ENCODE peak calls at places on chromosomes 7 and 10, in five cellular contexts. One of them, this sample, is unnamed.

GRCh38 chr7:4561775-4562174 is 120.3 kb upstream of the FOXK1 start:
- DNase-seq in neuronal stem cell: peak
- DNase-seq in mesenchymal stem cell: no peak
- DNase-seq in H9: peak
- DNase-seq in trophoblast cell: no peak
- DNase-seq in this sample: no peak

GRCh38 chr10:14124951-14125350 is 205.8 kb downstream of the FRMD4A start:
- DNase-seq in neuronal stem cell: no peak
- DNase-seq in mesenchymal stem cell: peak
- DNase-seq in H9: no peak
- DNase-seq in trophoblast cell: peak
- DNase-seq in this sample: no peak

GRCh38 chr10:30827531-30828120 is 198.1 kb upstream of the LYZL2 start:
- DNase-seq in neuronal stem cell: no peak
- DNase-seq in mesenchymal stem cell: peak
- DNase-seq in H9: no peak
- DNase-seq in trophoblast cell: no peak
- DNase-seq in this sample: no peak

GRCh38 chr10:126250527-126251310 is 137.6 kb downstream of the ADAM12 start:
- DNase-seq in neuronal stem cell: no peak
- DNase-seq in mesenchymal stem cell: peak
- DNase-seq in H9: no peak
- DNase-seq in trophoblast cell: no peak
- DNase-seq in this sample: no peak

GRCh38 chr10:132296671-132297443 is 10.9 kb downstream of the STK32C start:
- DNase-seq in neuronal stem cell: no peak
- DNase-seq in mesenchymal stem cell: no peak
- DNase-seq in H9: peak
- DNase-seq in trophoblast cell: no peak
- DNase-seq in this sample: no peak

GRCh38 chr7:28488061-28488791 is 75.9 kb downstream of the CREB5 start:
- DNase-seq in neuronal stem cell: no peak
- DNase-seq in mesenchymal stem cell: no peak
- DNase-seq in H9: no peak
- DNase-seq in trophoblast cell: no peak
- DNase-seq in this sample: no peak

GRCh38 chr10:104435822-104436221 is 82.2 kb downstream of the CFAP58 start:
- DNase-seq in neuronal stem cell: no peak
- DNase-seq in mesenchymal stem cell: no peak
- DNase-seq in H9: no peak
- DNase-seq in trophoblast cell: peak
- DNase-seq in this sample: no peak

GRCh38 chr10:1358860-1359598 is 302.8 kb downstream of the WDR37 start:
- DNase-seq in neuronal stem cell: no peak
- DNase-seq in mesenchymal stem cell: no peak
- DNase-seq in H9: no peak
- DNase-seq in trophoblast cell: peak
- DNase-seq in this sample: no peak

GRCh38 chr10:93580824-93581223 is 14.4 kb downstream of the FFAR4 start:
- DNase-seq in neuronal stem cell: peak
- DNase-seq in mesenchymal stem cell: peak
- DNase-seq in H9: peak
- DNase-seq in trophoblast cell: no peak
- DNase-seq in this sample: no peak

GRCh38 chr7:11737723-11738122 is 94.3 kb downstream of the THSD7A start:
- DNase-seq in neuronal stem cell: no peak
- DNase-seq in mesenchymal stem cell: no peak
- DNase-seq in H9: no peak
- DNase-seq in trophoblast cell: no peak
- DNase-seq in this sample: no peak

GRCh38 chr10:89684604-89685003 is 16.8 kb upstream of the KIF20B start:
- DNase-seq in neuronal stem cell: no peak
- DNase-seq in mesenchymal stem cell: peak
- DNase-seq in H9: no peak
- DNase-seq in trophoblast cell: peak
- DNase-seq in this sample: no peak

GRCh38 chr10:117442521-117442920 is 67.3 kb upstream of the PDZD8 start:
- DNase-seq in neuronal stem cell: no peak
- DNase-seq in mesenchymal stem cell: no peak
- DNase-seq in H9: peak
- DNase-seq in trophoblast cell: no peak
- DNase-seq in this sample: no peak

GRCh38 chr7:149826344-149827088 is 11.7 kb upstream of the ZNF862 start:
- DNase-seq in neuronal stem cell: no peak
- DNase-seq in mesenchymal stem cell: no peak
- DNase-seq in H9: no peak
- DNase-seq in trophoblast cell: no peak
- DNase-seq in this sample: no peak

GRCh38 chr10:69270990-69271389 is 7.3 kb upstream of the HK1 start:
- DNase-seq in neuronal stem cell: no peak
- DNase-seq in mesenchymal stem cell: no peak
- DNase-seq in H9: no peak
- DNase-seq in trophoblast cell: no peak
- DNase-seq in this sample: no peak

GRCh38 chr7:127978421-127978820 is 52.8 kb downstream of the LRRC4 start:
- DNase-seq in neuronal stem cell: no peak
- DNase-seq in mesenchymal stem cell: no peak
- DNase-seq in H9: no peak
- DNase-seq in trophoblast cell: peak
- DNase-seq in this sample: no peak

GRCh38 chr10:79098596-79099015 is 29.8 kb downstream of the ZMIZ1 start:
- DNase-seq in neuronal stem cell: no peak
- DNase-seq in mesenchymal stem cell: no peak
- DNase-seq in H9: no peak
- DNase-seq in trophoblast cell: no peak
- DNase-seq in this sample: no peak

GRCh38 chr7:33076737-33077136 is 14.2 kb upstream of the NT5C3A start:
- DNase-seq in neuronal stem cell: no peak
- DNase-seq in mesenchymal stem cell: no peak
- DNase-seq in H9: no peak
- DNase-seq in trophoblast cell: no peak
- DNase-seq in this sample: no peak

GRCh38 chr10:106189254-106189653 is 975.3 kb downstream of the SORCS1 start:
- DNase-seq in neuronal stem cell: peak
- DNase-seq in mesenchymal stem cell: peak
- DNase-seq in H9: peak
- DNase-seq in trophoblast cell: peak
- DNase-seq in this sample: peak

GRCh38 chr10:79090134-79090803 is 21.5 kb downstream of the ZMIZ1 start:
- DNase-seq in neuronal stem cell: no peak
- DNase-seq in mesenchymal stem cell: no peak
- DNase-seq in H9: no peak
- DNase-seq in trophoblast cell: no peak
- DNase-seq in this sample: no peak

GRCh38 chr7:132202541-132202940 is 373.7 kb downstream of the PLXNA4 start:
- DNase-seq in neuronal stem cell: no peak
- DNase-seq in mesenchymal stem cell: no peak
- DNase-seq in H9: no peak
- DNase-seq in trophoblast cell: no peak
- DNase-seq in this sample: no peak

GRCh38 chr7:4715385-4715770 is 33.3 kb downstream of the FOXK1 start:
- DNase-seq in neuronal stem cell: no peak
- DNase-seq in mesenchymal stem cell: peak
- DNase-seq in H9: no peak
- DNase-seq in trophoblast cell: peak
- DNase-seq in this sample: no peak

GRCh38 chr7:124720195-124720594 is 45.4 kb downstream of the GPR37 start:
- DNase-seq in neuronal stem cell: no peak
- DNase-seq in mesenchymal stem cell: peak
- DNase-seq in H9: no peak
- DNase-seq in trophoblast cell: no peak
- DNase-seq in this sample: no peak

GRCh38 chr10:122461367-122461728 is at the start of gene HTRA1:
- DNase-seq in neuronal stem cell: peak
- DNase-seq in mesenchymal stem cell: peak
- DNase-seq in H9: peak
- DNase-seq in trophoblast cell: peak
- DNase-seq in this sample: no peak

GRCh38 chr10:123544986-123545385 is 121.2 kb upstream of the GPR26 start:
- DNase-seq in neuronal stem cell: no peak
- DNase-seq in mesenchymal stem cell: no peak
- DNase-seq in H9: no peak
- DNase-seq in trophoblast cell: no peak
- DNase-seq in this sample: peak

GRCh38 chr7:137771679-137772078 is 75.1 kb downstream of the DGKI start:
- DNase-seq in neuronal stem cell: no peak
- DNase-seq in mesenchymal stem cell: peak
- DNase-seq in H9: no peak
- DNase-seq in trophoblast cell: peak
- DNase-seq in this sample: no peak

GRCh38 chr10:124911124-124912051 is 30.5 kb upstream of the ZRANB1 start:
- DNase-seq in neuronal stem cell: no peak
- DNase-seq in mesenchymal stem cell: peak
- DNase-seq in H9: no peak
- DNase-seq in trophoblast cell: no peak
- DNase-seq in this sample: no peak

GRCh38 chr10:125208854-125209545 is 48.6 kb upstream of the CTBP2 start:
- DNase-seq in neuronal stem cell: no peak
- DNase-seq in mesenchymal stem cell: no peak
- DNase-seq in H9: no peak
- DNase-seq in trophoblast cell: peak
- DNase-seq in this sample: no peak

GRCh38 chr7:46006723-46007122 is 85.7 kb upstream of the IGFBP3 start:
- DNase-seq in neuronal stem cell: no peak
- DNase-seq in mesenchymal stem cell: no peak
- DNase-seq in H9: no peak
- DNase-seq in trophoblast cell: no peak
- DNase-seq in this sample: no peak

DNA sequence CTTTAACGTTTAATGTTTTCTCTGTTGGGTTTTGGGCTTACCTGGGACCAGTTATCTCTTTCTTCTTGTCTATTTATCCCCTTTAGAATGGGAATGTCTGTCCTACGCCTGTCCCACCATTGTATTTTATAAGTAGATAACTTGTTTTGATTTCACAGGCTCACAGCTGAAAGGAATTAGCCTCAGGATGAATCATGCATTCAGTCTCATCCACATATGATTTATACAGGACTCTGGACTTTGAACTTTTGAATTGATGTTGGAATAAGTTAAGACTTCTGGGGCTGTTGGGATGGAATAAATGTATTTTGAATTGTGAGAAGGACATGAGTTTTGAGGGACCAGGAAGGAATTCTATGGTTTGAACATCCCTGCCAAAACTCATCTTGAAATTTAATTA is 112.7 kb downstream of the AMPH start:
- DNase-seq in neuronal stem cell: no peak
- DNase-seq in mesenchymal stem cell: no peak
- DNase-seq in H9: no peak
- DNase-seq in trophoblast cell: no peak
- DNase-seq in this sample: no peak
- H2BK120ac ChIP-seq in neuronal stem cell: no peak
- H2BK120ac ChIP-seq in mesenchymal stem cell: no peak
- H2BK120ac ChIP-seq in H9: no peak
- H2BK120ac ChIP-seq in trophoblast cell: no peak
- H2BK120ac ChIP-seq in this sample: no peak

GRCh38 chr10:131033166-131034085 is 278.1 kb downstream of the TCERG1L start:
- DNase-seq in neuronal stem cell: no peak
- DNase-seq in mesenchymal stem cell: no peak
- DNase-seq in H9: no peak
- DNase-seq in trophoblast cell: no peak
- DNase-seq in this sample: no peak
- H2BK12ac ChIP-seq in neuronal stem cell: no peak
- H2BK12ac ChIP-seq in mesenchymal stem cell: no peak
- H2BK12ac ChIP-seq in H9: no peak
- H2BK12ac ChIP-seq in trophoblast cell: no peak
- H2BK12ac ChIP-seq in this sample: peak

GRCh38 chr7:47654672-47655340 is 72.9 kb upstream of the TNS3 start:
- DNase-seq in neuronal stem cell: no peak
- DNase-seq in mesenchymal stem cell: no peak
- DNase-seq in H9: no peak
- DNase-seq in trophoblast cell: no peak
- DNase-seq in this sample: no peak
- H2BK120ac ChIP-seq in neuronal stem cell: no peak
- H2BK120ac ChIP-seq in mesenchymal stem cell: peak
- H2BK120ac ChIP-seq in H9: no peak
- H2BK120ac ChIP-seq in trophoblast cell: no peak
- H2BK120ac ChIP-seq in this sample: no peak

GRCh38 chr7:139650429-139651100 is 127.1 kb downstream of the CLEC2L start:
- DNase-seq in neuronal stem cell: no peak
- DNase-seq in mesenchymal stem cell: no peak
- DNase-seq in H9: no peak
- DNase-seq in trophoblast cell: no peak
- DNase-seq in this sample: no peak

GRCh38 chr7:139647812-139648616 is 124.5 kb downstream of the CLEC2L start:
- DNase-seq in neuronal stem cell: no peak
- DNase-seq in mesenchymal stem cell: peak
- DNase-seq in H9: no peak
- DNase-seq in trophoblast cell: no peak
- DNase-seq in this sample: no peak

GRCh38 chr7:139648941-139649425 is 125.5 kb downstream of the CLEC2L start:
- DNase-seq in neuronal stem cell: no peak
- DNase-seq in mesenchymal stem cell: no peak
- DNase-seq in H9: no peak
- DNase-seq in trophoblast cell: no peak
- DNase-seq in this sample: no peak

GRCh38 chr7:139647085-139647484 is 123.6 kb downstream of the CLEC2L start:
- DNase-seq in neuronal stem cell: no peak
- DNase-seq in mesenchymal stem cell: no peak
- DNase-seq in H9: no peak
- DNase-seq in trophoblast cell: no peak
- DNase-seq in this sample: no peak

GRCh38 chr7:139648617-139648932 is 125.1 kb downstream of the CLEC2L start:
- DNase-seq in neuronal stem cell: no peak
- DNase-seq in mesenchymal stem cell: no peak
- DNase-seq in H9: no peak
- DNase-seq in trophoblast cell: no peak
- DNase-seq in this sample: no peak
- H2BK12ac ChIP-seq in neuronal stem cell: no peak
- H2BK12ac ChIP-seq in mesenchymal stem cell: no peak
- H2BK12ac ChIP-seq in H9: no peak
- H2BK12ac ChIP-seq in trophoblast cell: no peak
- H2BK12ac ChIP-seq in this sample: no peak